ENCODE peak calls at places on chromosomes 1 and 21, in four cellular contexts. T is activated CD8-positive, alpha-beta T cell treated with anti-CD3 and anti-CD28 coated beads for 36 hours; P is GM04504; H is C1 segment of cervical spinal cord. F is an unnamed sample.

GRCh38 chr1:199297174-199297573 is 658.3 kb downstream of the PTPRC start:
- DNase-seq in T (no peak), P (no peak), H (no peak), F (no peak)

GRCh38 chr1:184615301-184615700 is 139.4 kb downstream of the EDEM3 start:
- DNase-seq in T (no peak), P (no peak), H (no peak), F (no peak)

GRCh38 chr1:59477286-59477685 is 180.4 kb downstream of the FGGY start:
- DNase-seq in T (peak), P (peak), H (no peak), F (no peak)

GRCh38 chr1:203028784-203029553 is 2.7 kb downstream of the PPFIA4 start:
- DNase-seq in T (no peak), P (no peak), H (no peak), F (no peak)

GRCh38 chr21:45317401-45318145 is 29.9 kb upstream of the POFUT2 start:
- DNase-seq in T (no peak), P (peak), H (no peak), F (no peak)

GRCh38 chr1:16978589-16979474 is 1.6 kb downstream of the MFAP2 start:
- DNase-seq in T (no peak), P (peak), H (no peak), F (no peak)

GRCh38 chr21:41786521-41786987 is 19.7 kb upstream of the RIPK4 start:
- DNase-seq in T (no peak), P (peak), H (no peak), F (no peak)

GRCh38 chr1:23470282-23471070 is 13.5 kb downstream of the ASAP3 start:
- DNase-seq in T (no peak), P (no peak), H (peak), F (no peak)

GRCh38 chr1:226132731-226133503 is 53.6 kb downstream of the ACBD3 start:
- DNase-seq in T (no peak), P (no peak), H (no peak), F (no peak)

GRCh38 chr1:212557739-212558664 is 50.6 kb upstream of the ATF3 start:
- DNase-seq in T (no peak), P (no peak), H (peak), F (no peak)

GRCh38 chr1:61448934-61449368 is 276.0 kb downstream of the TM2D1 start:
- DNase-seq in T (no peak), P (peak), H (no peak), F (no peak)

GRCh38 chr1:29597861-29598260 is 361.5 kb downstream of the PTPRU start:
- DNase-seq in T (no peak), P (no peak), H (no peak), F (no peak)

GRCh38 chr1:973459-974292 is 7.4 kb downstream of the PLEKHN1 start:
- DNase-seq in T (no peak), P (no peak), H (no peak), F (no peak)

GRCh38 chr21:35212393-35213127 is 163.5 kb upstream of the RUNX1 start:
- DNase-seq in T (no peak), P (no peak), H (no peak), F (no peak)

GRCh38 chr1:225849905-225850304 is 32.3 kb downstream of the TMEM63A start:
- DNase-seq in T (peak), P (no peak), H (peak), F (no peak)

GRCh38 chr1:9388628-9389184 is 96.0 kb downstream of the SPSB1 start:
- DNase-seq in T (no peak), P (no peak), H (no peak), F (no peak)

GRCh38 chr1:6666696-6667095 is 34.9 kb downstream of the DNAJC11 start:
- DNase-seq in T (no peak), P (no peak), H (no peak), F (no peak)

GRCh38 chr1:2088434-2088833 is 38.2 kb downstream of the PRKCZ start:
- DNase-seq in T (no peak), P (peak), H (peak), F (no peak)

GRCh38 chr1:214520544-214521165 is 30.7 kb downstream of the PTPN14 start:
- DNase-seq in T (no peak), P (no peak), H (no peak), F (no peak)

GRCh38 chr1:45913183-45913924 is 109.9 kb downstream of the MAST2 start:
- DNase-seq in T (peak), P (peak), H (peak), F (peak)

GRCh38 chr1:101992816-101993575 is 3.7 kb downstream of the OLFM3 start:
- DNase-seq in T (no peak), P (no peak), H (no peak), F (no peak)

GRCh38 chr1:6209661-6210605 is 4.0 kb downstream of the RNF207 start:
- DNase-seq in T (peak), P (no peak), H (no peak), F (peak)

GRCh38 chr21:30577766-30578165 is 12.4 kb downstream of the KRTAP22-2 start:
- DNase-seq in T (no peak), P (no peak), H (no peak), F (no peak)

GRCh38 chr1:182786223-182787001 is 3.2 kb upstream of the NPL start:
- DNase-seq in T (peak), P (no peak), H (peak), F (peak)

GRCh38 chr1:235995511-235995910 is 69.4 kb downstream of the NID1 start:
- DNase-seq in T (no peak), P (no peak), H (no peak), F (peak)

GRCh38 chr21:32867587-32867986 is 96.0 kb upstream of the PAXBP1 start:
- DNase-seq in T (no peak), P (no peak), H (no peak), F (no peak)

GRCh38 chr1:72283204-72284083 is 1.1 kb upstream of the NEGR1 start:
- DNase-seq in T (peak), P (peak), H (peak), F (no peak)

GRCh38 chr1:164733070-164733469 is 174.1 kb downstream of the PBX1 start:
- DNase-seq in T (no peak), P (no peak), H (no peak), F (no peak)

GRCh38 chr1:57017201-57017600 is 51.4 kb upstream of the C8B start:
- DNase-seq in T (no peak), P (no peak), H (no peak), F (no peak)

GRCh38 chr1:29412591-29412990 is 176.3 kb downstream of the PTPRU start:
- DNase-seq in T (no peak), P (no peak), H (no peak), F (no peak)

GRCh38 chr21:42751866-42752265 is 98.4 kb downstream of the PDE9A start:
- DNase-seq in T (no peak), P (no peak), H (no peak), F (no peak)

GRCh38 chr1:26132128-26132824 is 20.7 kb downstream of the PDIK1L start:
- DNase-seq in T (no peak), P (no peak), H (no peak), F (peak)

GRCh38 chr1:145845144-145845513 is 301 bp upstream of the NUDT17 start:
- DNase-seq in T (no peak), P (no peak), H (no peak), F (peak)

F was measured in Karpas-422.